ENCODE peak calls at places on chromosomes 5 and 9, in six cellular contexts. P is HCT116; H is SK-N-SH; O is AG04450; D is CD4-positive, alpha-beta T cell; Y is CD4-positive, alpha-beta memory T cell. U is an unnamed sample.

GRCh38 chr5:140114341-140115185 is 654 bp downstream of the PURA start:
- DNase-seq in P (no peak), H (peak; percentile 69), O (no peak), D (peak; percentile 11), Y (peak; percentile 47), U (peak; percentile 64)

GRCh38 chr9:113635586-113635985 is 172.1 kb downstream of the RGS3 start:
- DNase-seq in P (no peak), H (no peak), O (no peak), D (no peak), Y (no peak), U (no peak)

GRCh38 chr9:2655411-2655901 is 33.9 kb downstream of the VLDLR start:
- DNase-seq in P (no peak), H (no peak), O (peak; percentile 63), D (no peak), Y (peak; percentile 40), U (peak; percentile 43)

GRCh38 chr5:98463676-98464075 is 309.8 kb upstream of the RGMB start:
- DNase-seq in P (no peak), H (no peak), O (no peak), D (no peak), Y (no peak), U (no peak)

GRCh38 chr5:39433838-39434237 is 9.1 kb upstream of the DAB2 start:
- DNase-seq in P (no peak), H (no peak), O (no peak), D (no peak), Y (no peak), U (no peak)

GRCh38 chr9:69120380-69121154 is 53.5 kb upstream of the TJP2 start:
- DNase-seq in P (peak; percentile 83), H (no peak), O (no peak), D (no peak), Y (no peak), U (peak; percentile 96)

GRCh38 chr5:124732891-124733670 is 13.4 kb downstream of the ZNF608 start:
- DNase-seq in P (no peak), H (no peak), O (no peak), D (no peak), Y (no peak), U (no peak)

GRCh38 chr9:70170151-70170795 is 88.5 kb upstream of the SMC5 start:
- DNase-seq in P (no peak), H (no peak), O (no peak), D (no peak), Y (no peak), U (no peak)

GRCh38 chr9:1311462-1312042 is 261.4 kb downstream of the DMRT2 start:
- DNase-seq in P (no peak), H (no peak), O (no peak), D (no peak), Y (no peak), U (no peak)

GRCh38 chr5:177311723-177312648 is at the start of gene MXD3:
- DNase-seq in P (peak; percentile 91), H (peak; percentile 97), O (peak; percentile 77), D (peak; percentile 89), Y (peak; percentile 94), U (peak; percentile 95)

GRCh38 chr5:16757989-16758501 is 141.2 kb upstream of the RETREG1 start:
- DNase-seq in P (no peak), H (no peak), O (no peak), D (no peak), Y (no peak), U (peak; percentile 90)

GRCh38 chr5:107303581-107303980 is 367.2 kb downstream of the EFNA5 start:
- DNase-seq in P (no peak), H (no peak), O (no peak), D (no peak), Y (no peak), U (no peak)

GRCh38 chr5:58825899-58826298 is 243.0 kb downstream of the RAB3C start:
- DNase-seq in P (no peak), H (no peak), O (no peak), D (no peak), Y (no peak), U (no peak)

GRCh38 chr9:130421802-130422276 is 22.9 kb upstream of the ASS1 start:
- DNase-seq in P (no peak), H (peak; percentile 95), O (peak; percentile 81), D (no peak), Y (no peak), U (no peak)

GRCh38 chr5:83488271-83488670 is 16.7 kb downstream of the VCAN start:
- DNase-seq in P (no peak), H (no peak), O (no peak), D (no peak), Y (no peak), U (no peak)

GRCh38 chr9:100394032-100394695 is 32.8 kb upstream of the MSANTD3 start:
- DNase-seq in P (no peak), H (no peak), O (no peak), D (no peak), Y (no peak), U (no peak)

GRCh38 chr9:99966720-99967119 is 60.3 kb downstream of the STX17 start:
- DNase-seq in P (peak; percentile 76), H (no peak), O (no peak), D (no peak), Y (no peak), U (peak; percentile 8)

DNA sequence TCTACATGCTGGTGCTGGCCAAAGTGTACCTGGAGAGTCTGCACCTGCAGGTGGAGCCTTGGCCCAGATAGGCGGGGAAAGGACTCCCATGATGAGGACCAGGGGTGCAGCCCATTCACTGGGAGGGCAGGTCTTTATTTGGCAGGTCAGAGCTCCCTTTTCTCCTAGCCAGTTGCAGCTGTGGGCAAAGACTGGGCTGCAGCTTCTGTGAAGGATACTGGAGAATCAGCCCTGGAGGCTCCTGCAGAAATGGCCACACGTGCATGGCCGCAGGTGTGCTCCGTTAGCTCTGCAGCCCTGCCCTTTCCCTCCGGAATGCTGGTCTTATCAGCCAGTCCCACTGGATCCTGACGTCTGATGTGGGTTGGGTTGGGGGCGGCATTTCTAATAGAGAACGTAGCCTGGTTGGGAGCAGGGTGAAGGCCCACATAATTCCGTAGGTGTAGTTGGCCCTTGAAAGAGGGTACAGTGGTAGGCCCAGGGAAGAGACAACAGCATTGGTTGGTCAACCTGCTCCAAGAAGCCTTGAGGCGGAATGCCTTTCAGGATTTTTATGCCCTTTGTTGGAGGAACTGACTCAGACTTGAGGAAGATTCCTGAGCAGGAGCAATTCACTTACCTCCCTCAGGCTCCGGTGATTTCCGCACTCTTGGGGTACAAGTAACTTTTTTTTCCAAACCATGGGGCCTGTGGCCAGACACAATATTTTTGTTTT is 22.0 kb upstream of the TIFAB start:
- DNase-seq in P (no peak), H (no peak), O (no peak), D (no peak), Y (no peak), U (no peak)
- H3K27me3 ChIP-seq in P (peaks cover 4% of the 10 kb centered on the region), H (peaks cover 24% of the 10 kb centered on the region), O (peaks cover 42% of the 10 kb centered on the region), D (no peaks in the 10 kb centered on the region), Y (no peaks in the 10 kb centered on the region), U (no peaks in the 10 kb centered on the region)

DNA sequence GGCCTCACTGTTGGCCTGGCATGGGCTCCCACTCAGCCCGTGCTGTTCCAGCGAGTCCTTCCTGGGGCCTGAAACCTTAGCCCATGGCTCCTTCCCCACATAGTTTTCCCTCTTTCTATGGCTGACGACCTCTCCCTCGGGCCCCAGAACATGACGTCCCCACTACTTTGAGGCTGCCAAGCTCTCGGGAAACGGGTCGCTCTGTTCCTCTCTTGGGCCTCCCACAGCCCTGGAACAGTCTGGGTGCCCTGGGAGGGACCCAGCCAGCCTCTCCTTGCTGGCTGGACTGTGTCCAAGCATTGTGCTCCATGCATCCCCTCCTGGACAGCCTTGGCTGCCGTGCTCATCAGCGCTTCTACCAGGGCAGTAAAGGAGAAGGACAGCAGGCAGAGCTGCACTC is 118.3 kb downstream of the SYK start:
- DNase-seq in P (no peak), H (no peak), O (no peak), D (no peak), Y (no peak), U (no peak)
- H3K27ac ChIP-seq in P (no peak overlapping the region), H (no peak overlapping the region), O (no peak overlapping the region), D (no peak overlapping the region), Y (no peak overlapping the region), U (no peak overlapping the region)

GRCh38 chr5:157552650-157553049 is 22.9 kb downstream of the ADAM19 start:
- DNase-seq in P (no peak), H (no peak), O (no peak), D (no peak), Y (no peak), U (no peak)
- H3K27me3 ChIP-seq in P (no peaks in the 10 kb centered on the region), H (no peaks in the 10 kb centered on the region), O (no peaks in the 10 kb centered on the region), D (no peaks in the 10 kb centered on the region), Y (no peaks in the 10 kb centered on the region), U (no peaks in the 10 kb centered on the region)

GRCh38 chr5:172365948-172366608 is 82.5 kb upstream of the UBTD2 start:
- DNase-seq in P (no peak), H (no peak), O (no peak), D (no peak), Y (no peak), U (peak; percentile 24)

GRCh38 chr5:172361566-172362238 is 78.1 kb upstream of the UBTD2 start:
- DNase-seq in P (peak; percentile 48), H (no peak), O (peak; percentile 97), D (no peak), Y (no peak), U (no peak)

GRCh38 chr5:172370237-172370640 is 84.1 kb downstream of the SH3PXD2B start:
- DNase-seq in P (no peak), H (no peak), O (no peak), D (no peak), Y (no peak), U (no peak)

GRCh38 chr5:172362755-172363154 is 79.2 kb upstream of the UBTD2 start:
- DNase-seq in P (no peak), H (no peak), O (no peak), D (no peak), Y (no peak), U (no peak)

GRCh38 chr5:172364773-172365172 is 81.2 kb upstream of the UBTD2 start:
- DNase-seq in P (no peak), H (peak; percentile 52), O (no peak), D (no peak), Y (no peak), U (no peak)
- H3K27ac ChIP-seq in P (no peak overlapping the region), H (no peak overlapping the region), O (no peak overlapping the region), D (no peak overlapping the region), Y (no peak overlapping the region), U (no peak overlapping the region)

GRCh38 chr5:2186472-2187015 is 303.8 kb upstream of the IRX4 start:
- DNase-seq in P (no peak), H (no peak), O (no peak), D (no peak), Y (no peak), U (no peak)

GRCh38 chr5:2188661-2189060 is 305.9 kb upstream of the IRX4 start:
- DNase-seq in P (no peak), H (no peak), O (no peak), D (no peak), Y (no peak), U (no peak)

GRCh38 chr5:2187687-2188086 is 305.0 kb upstream of the IRX4 start:
- DNase-seq in P (no peak), H (no peak), O (no peak), D (no peak), Y (no peak), U (no peak)

GRCh38 chr5:2187156-2187555 is 304.4 kb upstream of the IRX4 start:
- DNase-seq in P (no peak), H (no peak), O (no peak), D (no peak), Y (no peak), U (no peak)

DNA sequence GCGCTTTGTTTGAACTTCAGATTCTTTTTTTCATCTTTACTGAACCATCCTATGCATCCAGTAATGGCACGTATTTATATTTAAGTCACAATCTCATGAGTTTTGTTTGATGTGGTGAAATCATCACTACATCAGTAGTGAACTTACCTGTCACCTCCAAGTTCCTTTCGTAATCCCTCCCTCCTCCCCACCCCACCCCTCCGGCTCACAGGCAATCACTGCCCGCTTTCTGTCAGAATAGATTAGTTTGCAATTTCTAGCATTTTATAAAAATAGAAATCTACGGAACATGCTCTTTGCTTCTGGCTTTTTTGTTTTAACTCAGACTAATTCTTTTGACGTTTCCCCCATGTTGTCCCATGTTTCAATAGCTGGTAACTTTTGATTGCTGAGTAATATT is 305.4 kb upstream of the IRX4 start:
- DNase-seq in P (no peak), H (no peak), O (no peak), D (no peak), Y (no peak), U (no peak)
- H3K27me3 ChIP-seq in P (peaks cover 22% of the 10 kb centered on the region), H (peaks cover 38% of the 10 kb centered on the region), O (no peaks in the 10 kb centered on the region), D (no peaks in the 10 kb centered on the region), Y (no peaks in the 10 kb centered on the region), U (no peaks in the 10 kb centered on the region)

U was measured in small intestine.